ENCODE peak calls at places on chromosome 5, in nine cellular contexts. W is neural progenitor cell, P is stomach, Z is colonic mucosa, H is GM12865, O is astrocyte, J is left lung, R is mucosa of descending colon, S is PC-3. Y is an unnamed sample.

GRCh38 chr5:173592050-173592669 is 24.3 kb downstream of the BOD1 start:
- DNase-seq in W (no peak), P (no peak), Z (no peak), H (peak), O (no peak), J (no peak), R (no peak), S (peak), Y (no peak)

GRCh38 chr5:74766348-74766886 is 500 bp downstream of the GFM2 start:
- DNase-seq in W (peak), P (no peak), Z (peak), H (no peak), O (peak), J (no peak), R (no peak), S (peak), Y (no peak)

GRCh38 chr5:96855041-96855872 is 21.0 kb upstream of the ERAP2 start:
- DNase-seq in W (no peak), P (no peak), Z (peak), H (no peak), O (peak), J (peak), R (peak), S (peak), Y (no peak)

GRCh38 chr5:89436464-89436863 is 553.5 kb upstream of the MEF2C start:
- DNase-seq in W (no peak), P (no peak), Z (no peak), H (peak), O (no peak), J (no peak), R (no peak), S (no peak), Y (no peak)

GRCh38 chr5:125198270-125198974 is 452.0 kb upstream of the ZNF608 start:
- DNase-seq in W (peak), P (peak), Z (peak), H (peak), O (peak), J (peak), R (peak), S (no peak), Y (no peak)

GRCh38 chr5:83220331-83220730 is 143.0 kb downstream of the XRCC4 start:
- DNase-seq in W (peak), P (no peak), Z (no peak), H (no peak), O (no peak), J (no peak), R (no peak), S (no peak), Y (no peak)

GRCh38 chr5:168790037-168790635 is 211.0 kb upstream of the PANK3 start:
- DNase-seq in W (no peak), P (no peak), Z (no peak), H (no peak), O (no peak), J (no peak), R (no peak), S (no peak), Y (no peak)

GRCh38 chr5:92179651-92180050 is 796.5 kb upstream of the ARRDC3 start:
- DNase-seq in W (no peak), P (no peak), Z (no peak), H (no peak), O (no peak), J (no peak), R (no peak), S (no peak), Y (no peak)

GRCh38 chr5:163889369-163889768 is 383.9 kb downstream of the MAT2B start:
- DNase-seq in W (no peak), P (no peak), Z (no peak), H (no peak), O (peak), J (no peak), R (no peak), S (no peak), Y (no peak)

GRCh38 chr5:148836272-148837250 is 10.2 kb downstream of the ADRB2 start:
- DNase-seq in W (no peak), P (no peak), Z (no peak), H (no peak), O (no peak), J (no peak), R (no peak), S (peak), Y (no peak)

GRCh38 chr5:132473608-132474007 is 17.0 kb downstream of the IRF1 start:
- DNase-seq in W (no peak), P (peak), Z (no peak), H (no peak), O (no peak), J (no peak), R (peak), S (no peak), Y (no peak)

GRCh38 chr5:80408976-80409926 is 1.4 kb downstream of the ZFYVE16 start:
- DNase-seq in W (peak), P (no peak), Z (no peak), H (no peak), O (no peak), J (no peak), R (no peak), S (no peak), Y (no peak)

GRCh38 chr5:138654281-138654867 is 79.2 kb upstream of the HSPA9 start:
- DNase-seq in W (no peak), P (no peak), Z (no peak), H (peak), O (peak), J (no peak), R (peak), S (peak), Y (no peak)

GRCh38 chr5:32545102-32545847 is 40.1 kb upstream of the SUB1 start:
- DNase-seq in W (no peak), P (no peak), Z (no peak), H (no peak), O (no peak), J (no peak), R (no peak), S (no peak), Y (no peak)

GRCh38 chr5:98605010-98605425 is 168.4 kb upstream of the RGMB start:
- DNase-seq in W (peak), P (no peak), Z (no peak), H (no peak), O (peak), J (no peak), R (no peak), S (no peak), Y (no peak)

GRCh38 chr5:133744909-133745308 is 132.6 kb upstream of the FSTL4 start:
- DNase-seq in W (no peak), P (no peak), Z (no peak), H (no peak), O (no peak), J (no peak), R (no peak), S (no peak), Y (no peak)

GRCh38 chr5:146906803-146907202 is 28.2 kb upstream of the PPP2R2B start:
- DNase-seq in W (peak), P (no peak), Z (no peak), H (no peak), O (peak), J (no peak), R (no peak), S (no peak), Y (no peak)

GRCh38 chr5:177066227-177066626 is 20.5 kb upstream of the FGFR4 start:
- DNase-seq in W (no peak), P (no peak), Z (no peak), H (no peak), O (no peak), J (no peak), R (no peak), S (no peak), Y (no peak)

GRCh38 chr5:117394506-117395157 is 820.0 kb upstream of the SEMA6A start:
- DNase-seq in W (no peak), P (no peak), Z (peak), H (no peak), O (no peak), J (no peak), R (peak), S (no peak), Y (peak)

GRCh38 chr5:179371681-179372675 is 26.7 kb upstream of the ADAMTS2 start:
- DNase-seq in W (no peak), P (no peak), Z (no peak), H (no peak), O (no peak), J (peak), R (no peak), S (no peak), Y (no peak)

GRCh38 chr5:147887026-147887627 is 8.6 kb downstream of the SCGB3A2 start:
- DNase-seq in W (peak), P (no peak), Z (peak), H (peak), O (no peak), J (no peak), R (no peak), S (peak), Y (peak)

GRCh38 chr5:172534229-172535169 is 80.2 kb upstream of the SH3PXD2B start:
- DNase-seq in W (no peak), P (no peak), Z (peak), H (no peak), O (no peak), J (no peak), R (peak), S (peak), Y (no peak)

GRCh38 chr5:79856456-79857055 is 134.5 kb downstream of the MTX3 start:
- DNase-seq in W (no peak), P (no peak), Z (no peak), H (no peak), O (no peak), J (no peak), R (no peak), S (no peak), Y (no peak)

GRCh38 chr5:150053231-150053626 is 33.1 kb downstream of the CSF1R start:
- DNase-seq in W (no peak), P (no peak), Z (no peak), H (no peak), O (peak), J (no peak), R (no peak), S (peak), Y (no peak)

GRCh38 chr5:26791433-26791832 is 247.0 kb downstream of the CDH9 start:
- DNase-seq in W (no peak), P (no peak), Z (no peak), H (no peak), O (no peak), J (no peak), R (no peak), S (no peak), Y (no peak)

GRCh38 chr5:464446-464842 is 21.5 kb downstream of the EXOC3 start:
- DNase-seq in W (no peak), P (no peak), Z (no peak), H (no peak), O (no peak), J (no peak), R (peak), S (no peak), Y (no peak)

GRCh38 chr5:97229688-97230285 is 46.7 kb upstream of the RIOK2 start:
- DNase-seq in W (no peak), P (no peak), Z (no peak), H (no peak), O (no peak), J (no peak), R (no peak), S (no peak), Y (no peak)

GRCh38 chr5:56566374-56567249 is 248.7 kb upstream of the MAP3K1 start:
- DNase-seq in W (no peak), P (no peak), Z (no peak), H (no peak), O (no peak), J (no peak), R (no peak), S (no peak), Y (no peak)

GRCh38 chr5:77065256-77065655 is 21.8 kb downstream of the ZBED3 start:
- DNase-seq in W (no peak), P (no peak), Z (no peak), H (no peak), O (no peak), J (no peak), R (no peak), S (no peak), Y (no peak)

GRCh38 chr5:65823174-65823573 is 101.2 kb downstream of the NLN start:
- DNase-seq in W (no peak), P (no peak), Z (no peak), H (no peak), O (peak), J (no peak), R (no peak), S (peak), Y (no peak)

GRCh38 chr5:154253807-154254206 is 63.3 kb downstream of the GALNT10 start:
- DNase-seq in W (no peak), P (no peak), Z (no peak), H (no peak), O (no peak), J (no peak), R (no peak), S (no peak), Y (no peak)

GRCh38 chr5:32115985-32116384 is 58.1 kb downstream of the GOLPH3 start:
- DNase-seq in W (no peak), P (no peak), Z (no peak), H (no peak), O (no peak), J (no peak), R (no peak), S (no peak), Y (no peak)

GRCh38 chr5:86679529-86679928 is 61.8 kb downstream of the COX7C start:
- DNase-seq in W (peak), P (peak), Z (peak), H (peak), O (peak), J (no peak), R (no peak), S (peak), Y (peak)

DNA sequence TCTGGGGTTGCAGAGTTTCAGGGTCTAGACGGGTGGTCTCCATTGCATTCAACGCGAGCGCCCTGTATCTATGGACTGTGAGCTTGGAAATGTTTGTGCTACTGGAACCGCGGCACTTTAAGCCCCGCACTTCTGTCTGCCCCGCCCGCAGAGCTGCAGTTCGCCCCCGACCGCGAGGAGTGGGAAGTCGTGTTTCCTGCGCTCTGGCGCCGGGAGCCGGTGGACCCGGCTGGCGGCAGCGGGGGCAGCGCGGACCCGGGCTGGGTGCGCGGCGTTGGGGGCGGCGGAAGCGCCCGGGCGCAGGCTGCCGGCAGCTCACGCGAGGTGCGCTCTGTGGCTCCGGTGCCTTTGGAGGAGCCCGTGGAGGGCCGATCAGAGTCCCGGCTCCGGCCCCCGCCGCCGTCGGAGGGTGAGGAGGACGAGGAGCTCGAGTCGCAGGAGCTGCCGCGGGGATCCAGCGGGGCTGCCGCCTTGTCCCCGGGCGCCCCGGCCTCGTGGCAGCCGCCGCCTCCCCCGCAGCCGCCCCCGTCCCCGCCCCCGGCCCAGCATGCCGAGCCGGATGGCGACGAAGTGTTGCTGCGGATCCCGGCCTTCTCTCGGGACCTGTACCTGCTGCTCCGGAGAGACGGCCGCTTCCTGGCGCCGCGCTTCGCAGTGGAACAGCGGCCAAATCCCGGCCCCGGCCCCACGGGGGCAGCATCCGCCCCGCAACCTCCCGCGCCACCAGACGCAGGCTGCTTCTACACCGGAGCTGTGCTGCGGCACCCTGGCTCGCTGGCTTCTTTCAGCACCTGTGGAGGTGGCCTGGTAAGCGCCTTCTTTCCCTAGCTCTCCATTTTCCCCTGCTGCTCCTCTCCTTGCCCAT is 1.1 kb downstream of the ADAMTS19 start:
- DNase-seq in W (peak), P (peak), Z (peak), H (peak), O (peak), J (no peak), R (peak), S (peak), Y (no peak)
- TF ChIP-seq CTCF in W (peak), P (no peak), Z (peak), H (peak), O (no peak), J (peak), R (no peak), S (peak), Y (peak)

DNA sequence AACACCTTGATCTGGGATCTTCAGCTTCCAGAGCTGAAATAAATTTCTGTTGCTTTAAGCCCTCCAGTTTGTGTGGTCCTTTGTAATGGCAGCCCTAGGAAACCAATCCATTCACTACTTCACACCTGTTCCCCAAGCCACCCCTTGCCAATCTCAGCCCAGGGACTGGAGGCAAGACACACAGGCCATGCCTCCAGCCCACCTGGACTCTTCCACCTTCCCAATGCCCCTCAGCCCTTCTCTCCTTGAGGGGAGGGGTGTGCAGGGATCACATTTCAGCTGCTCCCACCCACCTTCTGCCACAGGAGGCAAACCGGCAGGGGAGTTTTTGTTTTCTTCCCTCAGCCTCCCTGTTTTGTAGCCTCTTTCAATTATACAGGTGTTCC is 1.5 kb downstream of the CCNJL start:
- DNase-seq in W (peak), P (no peak), Z (no peak), H (no peak), O (no peak), J (no peak), R (no peak), S (no peak), Y (no peak)
- H3K4me3 ChIP-seq in W (peak), P (no peak), Z (no peak), H (no peak), O (peak), J (peak), R (no peak), S (peak), Y (no peak)

DNA sequence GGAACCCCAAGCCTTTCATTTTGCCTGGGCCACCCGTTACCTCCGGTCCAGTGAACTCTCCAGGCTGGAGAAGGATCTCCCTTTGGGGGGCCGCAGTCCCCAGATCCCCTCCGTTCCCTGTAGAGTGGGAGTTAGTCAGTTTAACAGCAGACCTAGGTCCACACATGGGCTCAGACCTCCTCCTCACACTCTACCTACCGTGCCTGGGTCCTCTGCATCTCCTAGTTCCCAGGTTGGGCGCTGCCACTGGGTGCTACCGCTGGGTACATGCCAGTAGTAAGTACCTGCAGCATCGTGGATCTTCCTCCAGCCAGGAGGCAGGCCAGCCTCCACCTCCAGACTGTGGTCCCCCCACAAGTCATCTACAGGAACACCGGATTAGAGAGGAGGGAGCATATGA is 844 bp downstream of the APBB3 start:
- DNase-seq in W (no peak), P (no peak), Z (no peak), H (no peak), O (no peak), J (no peak), R (no peak), S (no peak), Y (no peak)
- TF ChIP-seq CTCF in W (no peak), P (no peak), Z (no peak), H (no peak), O (no peak), J (no peak), R (no peak), S (no peak), Y (no peak)

GRCh38 chr5:2087980-2088379 is 205.3 kb upstream of the IRX4 start:
- DNase-seq in W (no peak), P (no peak), Z (no peak), H (no peak), O (no peak), J (no peak), R (no peak), S (no peak), Y (no peak)
- H3K4me3 ChIP-seq in W (no peak), P (no peak), Z (no peak), H (no peak), O (no peak), J (no peak), R (no peak), S (no peak), Y (no peak)

GRCh38 chr5:123786411-123786810 is 274.4 kb downstream of the CSNK1G3 start:
- DNase-seq in W (no peak), P (no peak), Z (no peak), H (no peak), O (no peak), J (no peak), R (no peak), S (no peak), Y (no peak)
- TF ChIP-seq CTCF in W (no peak), P (no peak), Z (no peak), H (no peak), O (no peak), J (no peak), R (no peak), S (no peak), Y (no peak)

GRCh38 chr5:73434921-73435320 is 13.7 kb downstream of the FOXD1 start:
- DNase-seq in W (no peak), P (no peak), Z (no peak), H (no peak), O (no peak), J (no peak), R (no peak), S (no peak), Y (no peak)
- H3K4me3 ChIP-seq in W (no peak), P (no peak), Z (no peak), H (no peak), O (no peak), J (no peak), R (no peak), S (no peak), Y (no peak)

GRCh38 chr5:159049844-159050318 is 49.8 kb downstream of the EBF1 start:
- DNase-seq in W (no peak), P (no peak), Z (no peak), H (peak), O (peak), J (no peak), R (no peak), S (peak), Y (no peak)
- TF ChIP-seq CTCF in W (peak), P (no peak), Z (no peak), H (peak), O (peak), J (no peak), R (no peak), S (peak), Y (peak)

DNA sequence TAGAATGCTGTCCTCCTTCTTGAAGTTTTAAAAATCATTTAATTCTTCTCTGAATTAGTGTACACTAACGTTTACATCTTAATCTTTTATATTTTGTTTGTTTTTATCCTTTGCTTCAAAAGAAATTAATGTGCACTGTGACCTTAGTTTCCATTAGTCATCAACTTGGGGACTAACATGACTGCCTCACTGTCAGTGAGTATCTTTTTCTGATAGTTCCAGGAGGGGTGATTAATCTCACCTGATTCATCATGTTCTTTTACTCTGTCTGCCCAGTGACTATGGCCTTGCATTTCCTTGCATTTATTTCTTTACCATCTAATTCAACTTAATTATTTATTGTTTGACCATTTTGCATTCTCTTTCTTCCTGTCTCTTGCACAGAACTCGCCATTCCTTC is 33.4 kb upstream of the NR3C1 start:
- DNase-seq in W (no peak), P (no peak), Z (no peak), H (no peak), O (no peak), J (no peak), R (no peak), S (peak), Y (no peak)
- H3K4me3 ChIP-seq in W (no peak), P (no peak), Z (no peak), H (no peak), O (no peak), J (no peak), R (no peak), S (no peak), Y (no peak)

GRCh38 chr5:109588281-109589035 is 101.3 kb upstream of the MAN2A1 start:
- DNase-seq in W (no peak), P (no peak), Z (no peak), H (no peak), O (no peak), J (no peak), R (no peak), S (no peak), Y (no peak)

GRCh38 chr5:109594217-109594616 is 95.5 kb upstream of the MAN2A1 start:
- DNase-seq in W (no peak), P (no peak), Z (no peak), H (no peak), O (no peak), J (no peak), R (no peak), S (no peak), Y (peak)

GRCh38 chr5:109590799-109591198 is 98.9 kb upstream of the MAN2A1 start:
- DNase-seq in W (no peak), P (no peak), Z (no peak), H (no peak), O (no peak), J (no peak), R (no peak), S (no peak), Y (no peak)

GRCh38 chr5:109589239-109589638 is 100.5 kb upstream of the MAN2A1 start:
- DNase-seq in W (no peak), P (no peak), Z (no peak), H (no peak), O (no peak), J (no peak), R (no peak), S (no peak), Y (no peak)

GRCh38 chr5:109589983-109590382 is 99.7 kb upstream of the MAN2A1 start:
- DNase-seq in W (peak), P (no peak), Z (no peak), H (peak), O (no peak), J (no peak), R (no peak), S (peak), Y (no peak)
- TF ChIP-seq CTCF in W (peak), P (no peak), Z (no peak), H (no peak), O (no peak), J (no peak), R (no peak), S (no peak), Y (peak)

GRCh38 chr5:181160144-181160754 is 12.9 kb downstream of the OR2V2 start:
- DNase-seq in W (peak), P (no peak), Z (no peak), H (peak), O (peak), J (no peak), R (peak), S (peak), Y (no peak)
- H3K4me3 ChIP-seq in W (peak), P (no peak), Z (no peak), H (peak), O (no peak), J (no peak), R (no peak), S (peak), Y (no peak)